ENCODE peak calls at places on chromosomes 5 and 9, in four cellular contexts. C is sigmoid colon, L is IMR-90, O is HCT116. A is an unnamed sample.

GRCh38 chr5:143495124-143495523 is 91.6 kb upstream of the NR3C1 start:
- DNase-seq in C (no peak), O (no peak), L (peak; percentile 37), A (no peak)

GRCh38 chr9:37474438-37474837 is 9.2 kb upstream of the ZBTB5 start:
- DNase-seq in O (no peak), C (no peak), L (no peak), A (no peak)

GRCh38 chr5:172479034-172479783 is 24.9 kb upstream of the SH3PXD2B start:
- DNase-seq in L (peak; percentile 88), O (peak; percentile 81), C (peak; percentile 94), A (peak; percentile 73)

GRCh38 chr9:122954253-122954691 is 13.5 kb downstream of the RABGAP1 start:
- DNase-seq in L (peak; percentile 68), O (no peak), C (no peak), A (no peak)

GRCh38 chr5:141492168-141492885 is 3.4 kb downstream of the PCDHGC5 start:
- DNase-seq in O (no peak), C (peak; percentile 56), L (no peak), A (no peak)

GRCh38 chr5:31113101-31113500 is 80.4 kb upstream of the CDH6 start:
- DNase-seq in C (no peak), L (peak; percentile 88), O (no peak), A (no peak)

GRCh38 chr5:84494453-84494852 is 109.8 kb upstream of the EDIL3 start:
- DNase-seq in C (no peak), L (peak; percentile 95), O (no peak), A (no peak)

GRCh38 chr9:17906841-17907779 is 328.2 kb downstream of the SH3GL2 start:
- DNase-seq in O (no peak), L (no peak), C (no peak), A (no peak)

GRCh38 chr5:54869691-54870090 is 115.7 kb downstream of the ESM1 start:
- DNase-seq in O (no peak), L (peak; percentile 29), C (no peak), A (no peak)

GRCh38 chr9:130665431-130666392 is 1.3 kb downstream of the PRDM12 start:
- DNase-seq in O (no peak), C (no peak), L (no peak), A (no peak)

GRCh38 chr5:35436441-35437057 is 181.1 kb upstream of the SPEF2 start:
- DNase-seq in L (peak; percentile 22), C (no peak), O (peak; percentile 13), A (no peak)

GRCh38 chr9:115614931-115615401 is 497.0 kb upstream of the TNC start:
- DNase-seq in O (no peak), L (peak; percentile 45), C (no peak), A (no peak)

GRCh38 chr5:127615916-127616315 is 33.0 kb upstream of the CTXN3 start:
- DNase-seq in O (no peak), L (peak; percentile 15), C (no peak), A (no peak)

GRCh38 chr9:121246821-121247511 is 21.0 kb upstream of the GSN start:
- DNase-seq in L (peak; percentile 93), C (no peak), O (no peak), A (peak; percentile 60)

GRCh38 chr5:71699233-71699632 is 19.8 kb upstream of the CARTPT start:
- DNase-seq in O (no peak), C (no peak), L (no peak), A (no peak)

GRCh38 chr9:13970018-13970417 is 343.9 kb downstream of the NFIB start:
- DNase-seq in L (no peak), C (no peak), O (no peak), A (no peak)

GRCh38 chr5:139660916-139661814 is 13.0 kb downstream of the CXXC5 start:
- DNase-seq in L (peak; percentile 95), O (peak; percentile 63), C (peak; percentile 97), A (peak; percentile 87)

GRCh38 chr9:134960701-134961181 is 43.0 kb upstream of the FCN1 start:
- DNase-seq in C (peak; percentile 25), O (no peak), L (no peak), A (no peak)

DNA sequence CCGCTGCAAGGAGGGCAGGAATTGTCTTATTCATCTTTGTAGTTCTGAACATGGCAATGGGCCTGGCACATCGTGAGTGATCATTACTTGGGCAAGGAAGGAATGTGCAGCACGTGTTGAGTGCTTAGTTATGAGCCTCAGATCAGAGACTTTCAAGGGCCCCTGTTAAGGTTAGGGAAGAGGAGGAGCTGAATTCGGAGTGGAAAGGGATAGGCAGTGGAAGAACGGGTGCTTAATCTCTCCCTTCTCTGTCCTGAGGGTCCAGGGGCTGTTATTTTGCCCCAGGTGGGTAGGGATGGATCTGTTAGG is 59.5 kb upstream of the RARS1 start:
- DNase-seq in L (no peak), O (no peak), C (no peak), A (no peak)
- TF ChIP-seq CTCF in L (no peak), O (no peak), C (no peak), A (no peak)

DNA sequence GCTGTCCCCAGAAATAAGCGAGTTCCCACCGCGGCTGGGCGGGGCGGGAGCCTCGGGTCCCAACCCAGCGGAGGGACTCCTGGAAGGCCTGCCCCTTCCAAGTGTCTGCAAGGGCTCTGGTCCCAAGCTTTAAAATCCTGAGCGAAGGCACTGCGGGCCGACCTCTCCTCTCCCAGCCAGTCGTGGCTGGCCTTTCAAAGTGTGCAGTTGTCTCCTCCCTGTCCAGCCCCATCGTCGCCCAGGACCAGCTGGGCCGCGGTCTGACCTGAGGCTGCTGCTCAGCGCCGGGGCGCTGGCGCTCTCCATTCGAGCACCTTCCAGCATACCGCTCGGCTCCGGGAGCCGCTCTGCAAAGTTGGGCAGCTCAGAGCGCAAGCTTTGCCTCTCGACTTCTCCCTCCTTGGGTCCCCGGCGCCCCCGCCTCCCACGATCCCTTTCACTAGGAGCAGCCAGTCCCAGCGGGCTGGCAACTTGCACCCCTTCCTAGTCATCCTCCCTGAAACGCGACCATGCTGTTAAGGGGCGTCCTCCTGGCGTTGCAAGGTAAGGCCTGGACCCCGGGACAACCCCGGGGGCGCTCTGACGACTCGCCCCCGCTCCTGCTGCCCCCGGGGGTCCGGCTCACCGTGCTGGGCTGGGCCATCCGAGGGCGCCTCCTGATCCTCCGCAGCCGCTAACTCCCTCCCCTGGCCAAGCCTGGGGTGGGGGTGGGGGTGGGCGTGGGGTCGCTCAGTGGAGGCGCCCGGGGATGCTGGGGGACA is at the start of gene MAMDC2:
- DNase-seq in C (peak; percentile 91), O (no peak), L (peak; percentile 51), A (peak; percentile 93)
- TF ChIP-seq POLR2A in C (peak; percentile 65), O (no peak), L (no peak), A (no peak)

GRCh38 chr9:107852891-107853290 is 363.3 kb upstream of the KLF4 start:
- DNase-seq in O (no peak), C (no peak), L (no peak), A (no peak)
- TF ChIP-seq CTCF in O (no peak), C (no peak), L (no peak), A (no peak)

DNA sequence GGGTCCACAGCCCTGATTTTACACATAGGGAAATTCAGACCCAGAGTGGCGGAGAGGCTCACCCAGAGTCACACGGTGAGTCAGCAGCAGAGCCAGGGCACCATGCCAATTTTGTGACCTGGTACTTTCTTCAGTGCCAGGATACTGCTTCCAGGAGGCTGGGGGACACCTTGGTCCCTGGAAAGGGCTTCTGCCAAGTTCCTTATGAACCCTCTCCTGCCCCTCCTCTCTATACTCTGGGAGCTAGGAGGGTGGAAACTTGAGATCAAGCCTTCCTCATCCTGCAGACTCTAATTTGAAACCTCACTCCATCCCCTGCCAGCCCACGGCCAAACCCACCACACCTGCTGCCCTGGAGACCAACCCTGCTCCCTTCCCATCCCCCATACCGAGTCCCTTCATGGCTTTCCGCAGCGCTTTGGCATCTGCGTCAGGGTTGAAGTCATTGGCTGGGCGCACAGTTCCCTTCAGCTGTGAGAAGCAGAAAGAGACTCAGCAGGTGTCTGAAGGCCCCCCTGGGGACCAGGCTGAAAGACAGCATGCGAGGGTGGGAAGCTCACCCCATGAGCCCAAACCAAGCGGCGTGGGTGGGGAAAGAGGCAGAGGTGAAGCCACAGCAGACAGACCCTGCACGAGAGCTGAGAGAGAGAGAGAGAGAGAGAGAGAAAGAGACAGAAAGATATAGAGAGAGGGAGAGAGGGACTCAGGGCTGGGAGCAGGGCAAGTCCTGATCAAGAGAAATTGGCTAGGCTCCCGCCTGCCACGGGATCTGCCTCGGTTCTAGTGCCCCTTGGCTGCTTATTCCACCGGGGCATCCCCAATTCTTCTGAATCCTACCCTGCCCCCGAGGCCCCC is 33.5 kb downstream of the ANXA6 start:
- DNase-seq in L (peak; percentile 39), C (peak; percentile 82), O (no peak), A (no peak)
- TF ChIP-seq POLR2A in L (no peak), C (no peak), O (no peak), A (no peak)

DNA sequence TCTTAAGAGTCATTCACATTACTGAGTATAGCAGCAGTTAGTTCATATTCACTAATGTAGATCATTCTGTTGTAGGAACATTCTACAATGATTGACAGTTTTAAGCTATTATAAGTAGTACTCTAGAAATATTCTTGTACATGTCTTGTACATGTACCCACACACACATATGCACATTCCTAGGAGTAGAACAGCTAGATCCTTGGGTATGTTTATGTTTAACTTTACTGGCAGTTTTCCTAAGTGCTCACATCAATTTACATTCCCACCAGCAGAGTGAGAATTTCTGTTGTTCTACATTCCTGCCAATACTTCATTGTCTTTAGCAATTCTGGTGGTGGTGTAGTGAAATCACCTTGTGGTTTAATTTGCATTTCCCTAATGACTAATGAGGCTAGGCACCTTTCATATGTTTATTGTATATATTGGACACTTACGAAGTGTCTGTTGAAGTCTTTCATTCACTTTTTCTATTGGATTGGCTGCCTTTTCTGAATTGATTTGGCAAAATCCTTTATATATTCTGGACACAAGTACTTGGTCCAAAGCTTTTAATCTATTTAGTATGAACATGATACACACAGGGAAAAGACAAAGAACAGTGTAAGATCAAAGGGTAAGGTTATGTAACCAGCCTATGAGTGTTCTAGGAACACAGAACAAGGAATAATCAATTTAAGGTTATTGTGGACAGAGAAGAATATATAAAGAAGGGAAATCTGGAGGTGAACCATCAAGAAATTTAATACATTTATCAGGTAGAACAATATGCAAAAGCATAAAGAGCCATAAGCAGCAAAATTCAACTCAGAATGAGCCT is 95.6 kb downstream of the MLLT3 start:
- DNase-seq in O (no peak), C (no peak), L (peak; percentile 44), A (no peak)
- TF ChIP-seq CTCF in O (no peak), C (peak; percentile 17), L (peak; percentile 32), A (no peak)

A was measured in lower leg skin.